ENCODE peak calls at places on chromosome 3, in nine cellular contexts. K, P, E, I, U, J, O, W and V are unnamed samples.

GRCh38 chr3:49406571-49407565 is 4.9 kb downstream of the RHOA start:
- DNase-seq in U (no peak), J (no peak), O (no peak), P (peak), W (no peak), K (no peak), E (no peak), I (no peak), V (no peak)

GRCh38 chr3:159839561-159840379 is 148.9 kb upstream of the IL12A start:
- DNase-seq in K (peak), I (peak), P (peak), W (no peak), U (no peak), J (peak), E (no peak), O (peak), V (peak)

GRCh38 chr3:176935524-176935923 is 261.8 kb downstream of the TBL1XR1 start:
- DNase-seq in E (no peak), K (no peak), J (no peak), P (no peak), I (no peak), O (no peak), W (no peak), U (no peak), V (no peak)

GRCh38 chr3:109985942-109986555 is 648.7 kb upstream of the DPPA4 start:
- DNase-seq in O (peak), J (no peak), I (no peak), K (no peak), P (no peak), W (no peak), E (no peak), U (no peak), V (no peak)

GRCh38 chr3:128486692-128487537 is 6.1 kb downstream of the GATA2 start:
- DNase-seq in U (no peak), J (peak), P (no peak), W (no peak), E (peak), O (peak), K (no peak), I (no peak), V (no peak)

GRCh38 chr3:39189648-39190269 is 2.6 kb downstream of the XIRP1 start:
- DNase-seq in W (peak), E (peak), K (peak), J (peak), O (peak), P (peak), I (peak), U (peak), V (peak)

GRCh38 chr3:12679468-12679867 is 15.6 kb upstream of the RAF1 start:
- DNase-seq in J (no peak), W (peak), O (peak), K (no peak), I (no peak), U (no peak), E (peak), P (no peak), V (no peak)

GRCh38 chr3:55434789-55435188 is 52.3 kb downstream of the WNT5A start:
- DNase-seq in P (peak), J (peak), O (peak), I (no peak), U (no peak), E (no peak), W (peak), K (peak), V (peak)

GRCh38 chr3:8529738-8530525 is 28.3 kb downstream of the LMCD1 start:
- DNase-seq in K (no peak), W (no peak), J (no peak), E (no peak), P (no peak), U (no peak), O (no peak), I (no peak), V (no peak)

GRCh38 chr3:88149146-88149515 is 628 bp upstream of the C3orf38 start:
- DNase-seq in O (peak), W (peak), K (no peak), I (no peak), E (peak), J (no peak), U (no peak), P (peak), V (no peak)

GRCh38 chr3:153628591-153628990 is 466.6 kb downstream of the RAP2B start:
- DNase-seq in I (no peak), J (peak), K (peak), W (no peak), O (no peak), E (peak), P (no peak), U (no peak), V (no peak)

GRCh38 chr3:53216723-53217122 is 39.1 kb downstream of the TKT start:
- DNase-seq in P (peak), K (no peak), U (no peak), I (no peak), E (no peak), J (no peak), W (no peak), O (no peak), V (no peak)

GRCh38 chr3:183085634-183086390 is 13.5 kb downstream of the MCCC1 start:
- DNase-seq in J (peak), E (peak), W (no peak), O (peak), I (no peak), K (no peak), P (peak), U (no peak), V (peak)

GRCh38 chr3:58068126-58068809 is 60.0 kb downstream of the FLNB start:
- DNase-seq in E (no peak), J (no peak), K (no peak), U (no peak), P (no peak), O (no peak), W (no peak), I (no peak), V (no peak)

DNA sequence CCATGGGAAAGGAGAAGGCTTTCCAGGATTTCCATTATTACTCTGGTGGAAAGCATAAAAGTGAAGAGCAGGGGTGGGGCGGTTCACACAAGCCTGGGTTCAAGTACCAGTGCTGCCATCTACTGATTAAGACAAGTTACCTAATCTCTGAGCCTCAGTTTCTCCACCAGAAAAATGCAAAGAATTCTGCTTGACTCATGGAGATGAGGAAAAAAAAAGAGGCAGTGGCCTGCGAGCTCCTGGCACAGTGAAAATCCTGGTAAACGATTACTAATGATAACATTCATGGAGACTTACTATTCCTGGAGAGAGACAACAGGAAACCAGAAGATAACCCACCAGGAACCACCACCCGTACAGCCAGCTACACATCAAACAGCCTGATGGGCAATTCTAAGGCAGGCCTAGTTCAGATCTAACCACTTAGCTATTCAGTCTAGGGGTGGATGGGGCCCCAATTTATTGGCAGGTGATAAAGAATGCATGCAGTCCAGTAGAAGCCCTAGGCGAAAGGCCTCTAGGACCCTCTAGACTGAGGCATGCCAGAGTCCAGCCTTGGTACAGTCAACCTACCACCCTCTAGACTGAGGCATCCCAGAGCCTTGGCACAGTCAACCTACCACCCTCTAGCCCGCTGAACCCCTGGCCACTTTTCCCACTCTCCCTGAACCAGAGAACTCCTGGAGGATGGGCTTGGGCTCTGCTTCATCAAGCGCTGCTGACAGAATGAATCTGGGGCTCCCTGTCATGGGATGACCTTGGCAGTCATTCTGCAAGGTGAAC is 2.5 kb downstream of the AMOTL2 start:
- DNase-seq in K (no peak), U (no peak), O (no peak), J (no peak), W (no peak), I (no peak), E (peak), P (no peak), V (no peak)
- TF ChIP-seq CTCF in K (no peak), U (no peak), O (no peak), J (no peak), W (no peak), I (no peak), E (peak), P (no peak), V (no peak)

GRCh38 chr3:141305436-141305835 is 62.9 kb upstream of the ZBTB38 start:
- DNase-seq in W (no peak), P (peak), K (no peak), U (no peak), I (no peak), O (peak), J (no peak), E (peak), V (no peak)
- TF ChIP-seq CTCF in W (peak), P (peak), K (no peak), U (no peak), I (no peak), O (no peak), J (no peak), E (peak), V (no peak)

DNA sequence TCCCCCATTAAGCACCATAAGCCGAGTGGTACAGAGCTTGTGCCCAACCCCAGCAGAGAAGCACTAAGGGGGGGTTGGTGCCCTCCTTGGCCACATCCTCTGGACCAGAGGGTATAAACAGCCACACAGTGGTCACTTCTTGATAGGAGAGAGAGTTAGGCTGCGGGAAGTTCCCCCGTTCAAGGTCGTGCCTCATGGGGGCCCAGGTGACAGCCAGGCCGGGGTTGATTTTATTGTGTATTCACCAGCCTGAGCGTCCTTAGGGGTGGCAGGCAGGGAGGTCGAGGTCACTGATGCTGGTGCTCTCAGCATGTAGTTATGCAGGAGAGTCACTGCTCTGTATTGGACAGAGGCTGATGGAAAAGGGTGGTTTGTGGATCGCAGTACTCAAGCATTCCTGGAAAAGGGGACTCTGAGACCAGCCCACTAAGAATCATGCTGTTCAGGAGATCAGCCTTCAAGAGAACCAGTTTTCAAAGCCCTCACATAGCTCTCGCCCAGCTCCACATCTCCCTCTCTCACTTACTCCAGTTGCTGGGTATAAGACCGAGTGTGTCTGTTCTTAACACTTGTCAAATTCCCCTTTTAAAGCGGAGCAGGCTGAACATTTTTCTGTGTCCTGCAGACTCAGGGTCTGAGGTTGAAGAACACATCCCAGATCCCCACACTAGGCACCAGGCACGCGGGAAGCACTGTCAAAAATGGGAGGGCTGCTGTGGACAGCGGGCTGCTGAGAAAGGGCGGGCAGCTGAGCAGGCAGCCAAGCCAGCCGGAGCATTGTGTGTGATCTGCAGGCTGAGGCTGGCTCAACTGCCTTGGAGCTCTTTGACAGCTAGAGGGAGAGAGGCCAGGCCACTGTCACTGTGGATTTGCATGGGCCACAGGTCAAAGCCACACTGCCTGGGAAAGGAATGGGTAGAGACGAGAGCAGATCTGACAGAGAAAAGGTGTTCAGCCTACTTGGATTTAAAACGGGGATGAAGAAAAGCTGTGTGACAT is 279.3 kb upstream of the LRRFIP2 start:
- DNase-seq in O (no peak), I (peak), P (peak), J (peak), W (no peak), E (no peak), U (no peak), K (peak), V (no peak)
- TF ChIP-seq CTCF in O (no peak), I (peak), P (peak), J (no peak), W (no peak), E (no peak), U (no peak), K (no peak), V (no peak)

GRCh38 chr3:151305778-151306157 is 10.9 kb downstream of the GPR87 start:
- DNase-seq in E (peak), P (no peak), O (no peak), K (no peak), U (no peak), I (no peak), W (no peak), J (no peak), V (no peak)

GRCh38 chr3:151307131-151307530 is 9.5 kb downstream of the GPR87 start:
- DNase-seq in O (no peak), U (no peak), E (no peak), J (no peak), K (no peak), I (no peak), W (no peak), P (no peak), V (no peak)

GRCh38 chr3:151306168-151306810 is 10.3 kb downstream of the GPR87 start:
- DNase-seq in W (no peak), K (no peak), U (no peak), P (no peak), O (no peak), J (no peak), E (no peak), I (no peak), V (no peak)

GRCh38 chr3:151307583-151307982 is 9.0 kb downstream of the GPR87 start:
- DNase-seq in I (no peak), O (no peak), P (no peak), U (no peak), K (no peak), W (no peak), J (no peak), E (no peak), V (no peak)

GRCh38 chr3:151305081-151305777 is 11.4 kb downstream of the GPR87 start:
- DNase-seq in J (peak), U (no peak), W (no peak), E (peak), P (no peak), K (no peak), O (peak), I (no peak), V (no peak)
- TF ChIP-seq CTCF in J (no peak), U (no peak), W (no peak), E (peak), P (no peak), K (no peak), O (no peak), I (no peak), V (no peak)

GRCh38 chr3:110989446-110989845 is 82.2 kb upstream of the NECTIN3 start:
- DNase-seq in P (no peak), E (no peak), U (no peak), J (no peak), K (no peak), W (no peak), O (no peak), I (no peak), V (no peak)
- TF ChIP-seq CTCF in P (no peak), E (no peak), U (no peak), J (no peak), K (no peak), W (no peak), O (no peak), I (no peak), V (no peak)

GRCh38 chr3:20572473-20572872 is 386.5 kb upstream of the SGO1 start:
- DNase-seq in I (no peak), W (no peak), P (no peak), O (no peak), K (no peak), J (no peak), E (no peak), U (no peak), V (no peak)
- TF ChIP-seq CTCF in I (no peak), W (no peak), P (no peak), O (no peak), K (no peak), J (no peak), E (no peak), U (no peak), V (no peak)